ENCODE peak calls at places on chromosomes 1 and 21, in six cellular contexts. E is heart right ventricle; R is CD8-positive, alpha-beta memory T cell; P is cardiac muscle cell; A is naive thymus-derived CD4-positive, alpha-beta T cell; Q is uterus. F is an unnamed sample. For H3K9me3 and H3K4me1, the result is how much of the 10 kb centered on the place peaks cover.

GRCh38 chr1:226436472-226436854 is 28.6 kb upstream of the PARP1 start:
- DNase-seq in Q (no peak), E (no peak), R (no peak), P (no peak), A (no peak), F (no peak)

GRCh38 chr1:1431845-1432565 is 3.5 kb upstream of the VWA1 start:
- DNase-seq in P (peak), A (no peak), Q (peak), E (peak), R (no peak), F (no peak)

GRCh38 chr1:21938791-21939538 is 1.9 kb upstream of the HSPG2 start:
- DNase-seq in R (no peak), Q (no peak), P (no peak), E (peak), A (no peak), F (no peak)

GRCh38 chr1:231869364-231869763 is 242.8 kb downstream of the DISC1 start:
- DNase-seq in P (no peak), R (no peak), A (no peak), E (no peak), Q (no peak), F (no peak)

GRCh38 chr1:241696815-241697639 is 44.9 kb downstream of the WDR64 start:
- DNase-seq in A (no peak), R (no peak), Q (no peak), P (no peak), E (no peak), F (no peak)

GRCh38 chr1:21264913-21265312 is 25.4 kb downstream of the ECE1 start:
- DNase-seq in A (no peak), R (no peak), P (no peak), E (no peak), Q (no peak), F (no peak)

GRCh38 chr21:17045214-17045835 is 467.5 kb upstream of the CXADR start:
- DNase-seq in Q (no peak), E (no peak), R (no peak), A (no peak), P (peak), F (no peak)

GRCh38 chr21:41369105-41369914 is 7.5 kb downstream of the MX2 start:
- DNase-seq in A (peak), R (peak), Q (no peak), E (peak), P (peak), F (peak)

GRCh38 chr1:67257173-67257535 is 50.5 kb upstream of the IL12RB2 start:
- DNase-seq in E (no peak), R (no peak), P (no peak), Q (no peak), A (no peak), F (no peak)

GRCh38 chr21:29340228-29340627 is 41.5 kb downstream of the BACH1 start:
- DNase-seq in E (no peak), P (no peak), Q (no peak), R (no peak), A (no peak), F (no peak)

GRCh38 chr1:65395887-65396612 is 24.4 kb upstream of the LEPR start:
- DNase-seq in R (no peak), E (no peak), A (no peak), P (no peak), Q (no peak), F (no peak)

GRCh38 chr1:162632234-162632666 is at the start of gene DDR2:
- DNase-seq in R (no peak), P (no peak), E (peak), Q (peak), A (no peak), F (peak)

GRCh38 chr1:220879090-220879508 is at the start of gene HLX:
- DNase-seq in Q (peak), R (no peak), P (peak), A (no peak), E (peak), F (peak)

GRCh38 chr21:30478015-30478414 is 2.2 kb downstream of the KRTAP19-1 start:
- DNase-seq in A (no peak), R (no peak), E (no peak), Q (no peak), P (peak), F (no peak)

GRCh38 chr21:30480145-30480544 is at the start of gene KRTAP19-1:
- DNase-seq in R (no peak), E (no peak), P (no peak), Q (no peak), A (no peak), F (no peak)

GRCh38 chr21:30486180-30486579 is 1.1 kb downstream of the KRTAP19-2 start:
- DNase-seq in A (no peak), R (no peak), E (no peak), Q (no peak), P (no peak), F (no peak)

GRCh38 chr21:30479259-30479658 is 908 bp downstream of the KRTAP19-1 start:
- DNase-seq in A (no peak), P (no peak), R (no peak), E (no peak), Q (no peak), F (no peak)

DNA sequence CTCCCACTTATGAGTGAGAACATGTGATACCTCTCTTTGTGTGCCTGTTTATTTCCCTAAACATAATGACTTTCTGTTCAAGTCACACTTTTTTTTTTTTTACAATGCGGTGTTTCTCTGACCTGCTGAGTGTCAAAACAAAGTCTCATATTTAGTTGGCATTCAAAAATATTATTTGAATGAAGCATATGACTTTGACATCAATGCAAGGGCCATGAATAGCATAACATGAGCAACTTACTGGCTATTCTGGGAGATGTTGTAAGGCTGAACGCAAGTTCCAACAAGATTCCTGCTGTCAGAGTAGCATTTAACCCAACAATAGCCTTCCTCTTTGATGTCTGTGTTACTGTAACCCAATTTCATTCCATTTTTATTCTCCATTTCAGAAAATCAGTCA is 2.0 kb upstream of the KRTAP19-1 start:
- DNase-seq in E (no peak), A (no peak), P (peak), R (no peak), Q (no peak), F (no peak)
- H3K9me3 ChIP-seq in E (under half), A (under half), P (under half), R (under half), Q (under half), F (under half)

GRCh38 chr1:43348809-43349593 is 9.8 kb upstream of the CDC20 start:
- DNase-seq in R (peak), E (peak), Q (peak), A (peak), P (peak), F (peak)
- H3K27ac ChIP-seq in R (peak), E (peak), Q (peak), A (peak), P (peak), F (peak)

GRCh38 chr1:183027791-183028190 is 4.6 kb downstream of the LAMC1 start:
- DNase-seq in Q (no peak), A (no peak), P (no peak), R (no peak), E (no peak), F (no peak)
- H3K4me1 ChIP-seq in Q (under half), A (under half), P (under half), R (under half), E (half or more), F (under half)

GRCh38 chr1:185980891-185981290 is 246.7 kb downstream of the HMCN1 start:
- DNase-seq in Q (no peak), P (no peak), E (no peak), A (no peak), R (no peak), F (no peak)
- H3K9me3 ChIP-seq in Q (under half), P (under half), E (under half), A (under half), R (under half), F (under half)

DNA sequence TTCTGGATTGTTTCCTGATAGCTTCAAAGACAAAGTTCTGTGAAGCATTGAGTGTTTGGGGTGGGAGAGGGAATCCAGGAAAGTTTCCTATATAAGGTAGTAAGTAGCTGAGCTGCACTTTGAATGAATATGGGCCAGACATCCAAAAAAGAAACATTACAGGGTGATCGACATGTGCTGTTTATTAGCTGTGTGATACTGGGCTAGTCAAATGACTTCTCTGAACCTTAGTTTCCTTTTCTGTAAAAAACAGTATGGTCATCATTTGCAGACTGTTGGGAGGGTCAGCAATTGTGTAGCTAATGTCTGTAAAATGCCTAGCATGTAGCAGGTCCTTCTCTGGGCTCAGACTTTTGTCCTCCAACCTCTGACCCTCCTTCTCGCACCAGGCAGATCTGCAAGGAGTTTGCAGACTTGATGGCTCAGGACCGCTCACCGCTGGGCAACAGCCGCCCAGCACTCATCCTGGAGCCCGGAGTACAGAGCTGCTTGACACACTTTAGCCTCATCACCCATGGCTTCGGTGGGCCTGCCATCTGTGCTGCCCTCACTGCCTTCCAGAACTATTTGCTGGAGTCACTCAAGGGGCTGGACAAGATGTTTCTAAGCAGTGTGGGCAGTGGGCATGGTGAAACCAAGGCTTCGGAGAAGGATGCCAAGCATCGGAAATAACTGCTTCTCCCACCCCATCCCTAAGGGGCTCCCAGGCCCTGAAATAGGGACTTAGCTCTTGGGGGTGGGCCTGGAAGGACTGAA is 21.1 kb downstream of the TFAP2E start:
- DNase-seq in Q (no peak), A (no peak), R (no peak), P (no peak), E (no peak), F (no peak)
- H3K27ac ChIP-seq in Q (no peak), A (no peak), R (no peak), P (no peak), E (no peak), F (no peak)

GRCh38 chr1:40379785-40380452 is 6.4 kb downstream of the SMAP2 start:
- DNase-seq in R (no peak), P (no peak), A (no peak), E (no peak), Q (no peak), F (no peak)
- H3K4me1 ChIP-seq in R (half or more), P (under half), A (half or more), E (under half), Q (under half), F (under half)

GRCh38 chr21:26781331-26781730 is 63.9 kb downstream of the ADAMTS1 start:
- DNase-seq in E (no peak), P (no peak), A (no peak), R (no peak), Q (no peak), F (no peak)
- H3K9me3 ChIP-seq in E (under half), P (under half), A (under half), R (under half), Q (under half), F (under half)

GRCh38 chr1:98386675-98387440 is 274.7 kb upstream of the SNX7 start:
- DNase-seq in P (no peak), R (no peak), E (no peak), A (no peak), Q (no peak), F (no peak)

GRCh38 chr1:98387701-98388100 is 273.8 kb upstream of the SNX7 start:
- DNase-seq in A (no peak), P (no peak), Q (no peak), E (no peak), R (no peak), F (no peak)

GRCh38 chr1:98388431-98388830 is 273.1 kb upstream of the SNX7 start:
- DNase-seq in Q (no peak), P (no peak), A (no peak), E (no peak), R (no peak), F (peak)

GRCh38 chr1:98391175-98391574 is 270.3 kb upstream of the SNX7 start:
- DNase-seq in Q (no peak), A (no peak), R (no peak), P (no peak), E (no peak), F (no peak)

DNA sequence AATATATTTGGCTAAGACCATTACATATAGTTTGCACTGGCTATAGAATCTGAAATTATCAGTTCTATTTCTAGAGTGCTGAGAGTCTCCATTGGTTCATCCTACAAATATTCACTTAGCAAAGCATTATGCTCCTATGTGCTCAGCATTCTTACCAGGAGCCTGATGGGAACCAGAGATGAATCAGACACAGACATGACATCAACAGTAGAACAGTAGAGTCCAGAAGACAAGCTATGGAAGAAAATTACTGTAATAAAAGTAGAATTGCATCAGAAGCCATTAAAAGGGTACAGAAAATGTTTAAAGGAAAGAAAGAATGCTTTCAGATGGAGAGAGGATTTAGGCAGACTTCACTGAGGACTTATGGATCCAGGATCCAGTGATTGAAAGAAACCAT is 271.7 kb upstream of the SNX7 start:
- DNase-seq in R (no peak), E (no peak), A (no peak), Q (no peak), P (no peak), F (no peak)
- H3K27ac ChIP-seq in R (no peak), E (no peak), A (no peak), Q (no peak), P (no peak), F (no peak)

GRCh38 chr1:89904219-89904980 is 83.6 kb downstream of the LRRC8D start:
- DNase-seq in A (no peak), Q (no peak), R (no peak), P (no peak), E (peak), F (no peak)
- H3K4me1 ChIP-seq in A (under half), Q (under half), R (under half), P (under half), E (half or more), F (under half)